ENCODE peak calls at places on chromosomes 1 and 21, in four cellular contexts. F is astrocyte, K is left ventricle myocardium inferior, E is AG09309. I is an unnamed sample.

GRCh38 chr21:26506951-26507350 is 66.1 kb downstream of the CYYR1 start:
- DNase-seq in F (peak; percentile 42), K (no peak), E (peak; percentile 38), I (no peak)

GRCh38 chr21:45166931-45167330 is 92.6 kb downstream of the ADARB1 start:
- DNase-seq in F (no peak), K (no peak), E (no peak), I (no peak)

GRCh38 chr1:43573066-43573799 is 42.5 kb downstream of the PTPRF start:
- DNase-seq in F (no peak), K (peak; percentile 36), E (no peak), I (no peak)

GRCh38 chr1:185973645-185974044 is 239.5 kb downstream of the HMCN1 start:
- DNase-seq in F (peak; percentile 98), K (no peak), E (peak; percentile 92), I (peak; percentile 86)

GRCh38 chr1:234538062-234538731 is 59.2 kb upstream of the TARBP1 start:
- DNase-seq in F (no peak), K (no peak), E (no peak), I (no peak)

GRCh38 chr1:77469311-77469710 is 187.5 kb downstream of the AK5 start:
- DNase-seq in F (no peak), K (no peak), E (no peak), I (no peak)

GRCh38 chr1:112337028-112337531 is 58.9 kb upstream of the CTTNBP2NL start:
- DNase-seq in F (no peak), K (peak; percentile 54), E (no peak), I (peak; percentile 11)

GRCh38 chr1:157363660-157364140 is 188.6 kb downstream of the FCRL5 start:
- DNase-seq in F (no peak), K (no peak), E (no peak), I (no peak)

GRCh38 chr1:36396359-36396758 is 1.3 kb downstream of the LSM10 start:
- DNase-seq in F (no peak), K (no peak), E (no peak), I (no peak)

GRCh38 chr1:162443906-162444305 is 32.0 kb upstream of the SH2D1B start:
- DNase-seq in F (no peak), K (no peak), E (no peak), I (no peak)

GRCh38 chr1:6030144-6030543 is 15.5 kb upstream of the KCNAB2 start:
- DNase-seq in F (no peak), K (no peak), E (no peak), I (no peak)

GRCh38 chr1:150507912-150508864 is at the start of gene ECM1:
- DNase-seq in F (peak; percentile 74), K (peak; percentile 61), E (no peak), I (peak; percentile 46)

GRCh38 chr1:27643626-27644368 is 8.8 kb upstream of the FGR start:
- DNase-seq in F (peak; percentile 12), K (peak; percentile 48), E (no peak), I (no peak)

GRCh38 chr1:59072017-59072947 is 224.6 kb upstream of the FGGY start:
- DNase-seq in F (no peak), K (no peak), E (no peak), I (no peak)

GRCh38 chr1:212774584-212774983 is 17.0 kb downstream of the NSL1 start:
- DNase-seq in F (peak; percentile 33), K (no peak), E (no peak), I (no peak)

GRCh38 chr1:244044423-244044822 is 6.7 kb upstream of the ZBTB18 start:
- DNase-seq in F (no peak), K (no peak), E (no peak), I (no peak)

GRCh38 chr1:175882192-175882591 is 138.8 kb upstream of the TNR start:
- DNase-seq in F (no peak), K (no peak), E (no peak), I (no peak)

GRCh38 chr1:241675983-241676382 is 23.9 kb downstream of the WDR64 start:
- DNase-seq in F (no peak), K (no peak), E (no peak), I (no peak)

GRCh38 chr1:241682921-241683320 is 30.8 kb downstream of the WDR64 start:
- DNase-seq in F (no peak), K (no peak), E (no peak), I (no peak)

GRCh38 chr1:241679404-241679803 is 27.3 kb downstream of the WDR64 start:
- DNase-seq in F (no peak), K (no peak), E (no peak), I (no peak)

GRCh38 chr1:241677171-241677570 is 25.1 kb downstream of the WDR64 start:
- DNase-seq in F (no peak), K (no peak), E (no peak), I (no peak)

DNA sequence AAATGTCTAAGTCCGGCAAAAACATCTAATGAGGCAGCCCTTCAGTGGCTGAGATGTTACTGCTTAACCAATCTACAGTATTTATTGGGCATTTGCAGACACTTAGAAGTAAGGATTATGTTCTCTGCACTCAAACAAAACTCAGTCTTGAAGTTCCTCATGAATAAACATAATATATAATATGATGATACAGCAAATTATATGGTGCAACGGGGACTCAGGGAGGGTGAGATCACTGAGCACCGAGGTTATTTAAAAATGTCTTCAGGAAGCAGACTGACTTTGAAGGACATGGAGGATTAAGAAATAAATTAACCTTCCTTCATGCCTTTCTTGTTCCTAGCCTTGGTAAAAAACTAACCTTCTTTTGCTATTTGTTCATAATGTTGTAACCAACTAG is 27.9 kb downstream of the WDR64 start:
- DNase-seq in F (no peak), K (no peak), E (no peak), I (no peak)
- H3K4me3 ChIP-seq in F (no peak overlapping the region), K (no peak overlapping the region), E (no peak overlapping the region), I (no peak overlapping the region)

DNA sequence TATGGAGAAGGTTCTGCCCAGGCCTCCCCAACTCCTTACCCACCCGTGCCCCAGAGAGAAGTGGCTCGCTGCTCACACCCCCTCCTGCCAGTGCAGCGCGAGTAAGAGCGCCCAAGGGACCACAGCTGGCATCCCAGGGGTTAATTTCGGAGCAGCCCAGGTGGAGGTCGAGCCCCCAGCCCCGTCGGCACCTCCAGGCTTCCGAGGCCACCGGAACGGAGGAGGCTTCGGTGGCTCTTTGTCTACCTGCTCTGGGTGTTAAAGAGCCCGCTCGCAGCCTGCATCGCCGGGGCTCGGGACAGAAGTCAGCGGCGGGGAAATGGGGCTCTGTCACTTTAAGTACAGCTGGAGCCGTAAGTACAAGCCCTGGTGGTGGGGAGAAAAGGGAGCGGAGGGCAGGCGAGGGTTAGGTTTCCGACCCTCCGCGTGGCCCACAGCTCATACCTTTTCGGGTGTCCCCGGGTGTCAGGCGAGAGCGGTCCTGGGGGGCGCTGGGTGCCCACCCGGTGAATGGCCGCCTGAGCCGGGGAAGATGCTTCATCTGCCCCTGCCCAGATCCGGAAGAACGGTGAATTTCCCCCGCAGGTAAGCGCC is 89.4 kb upstream of the IPO9 start:
- DNase-seq in F (no peak), K (peak; percentile 74), E (no peak), I (no peak)
- H3K4me3 ChIP-seq in F (peak overlapping the region; percentile 67), K (peak overlapping the region; percentile 84), E (peak overlapping the region; percentile 38), I (peak overlapping the region; percentile 63)

GRCh38 chr1:107532318-107532717 is 391.5 kb downstream of the NTNG1 start:
- DNase-seq in F (no peak), K (no peak), E (no peak), I (no peak)

GRCh38 chr1:107529511-107530149 is 388.8 kb downstream of the NTNG1 start:
- DNase-seq in F (peak; percentile 36), K (no peak), E (peak; percentile 31), I (no peak)

GRCh38 chr1:107534632-107535031 is 393.8 kb downstream of the NTNG1 start:
- DNase-seq in F (no peak), K (no peak), E (no peak), I (no peak)

GRCh38 chr1:107530543-107530942 is 389.7 kb downstream of the NTNG1 start:
- DNase-seq in F (peak; percentile 57), K (no peak), E (peak; percentile 31), I (no peak)

DNA sequence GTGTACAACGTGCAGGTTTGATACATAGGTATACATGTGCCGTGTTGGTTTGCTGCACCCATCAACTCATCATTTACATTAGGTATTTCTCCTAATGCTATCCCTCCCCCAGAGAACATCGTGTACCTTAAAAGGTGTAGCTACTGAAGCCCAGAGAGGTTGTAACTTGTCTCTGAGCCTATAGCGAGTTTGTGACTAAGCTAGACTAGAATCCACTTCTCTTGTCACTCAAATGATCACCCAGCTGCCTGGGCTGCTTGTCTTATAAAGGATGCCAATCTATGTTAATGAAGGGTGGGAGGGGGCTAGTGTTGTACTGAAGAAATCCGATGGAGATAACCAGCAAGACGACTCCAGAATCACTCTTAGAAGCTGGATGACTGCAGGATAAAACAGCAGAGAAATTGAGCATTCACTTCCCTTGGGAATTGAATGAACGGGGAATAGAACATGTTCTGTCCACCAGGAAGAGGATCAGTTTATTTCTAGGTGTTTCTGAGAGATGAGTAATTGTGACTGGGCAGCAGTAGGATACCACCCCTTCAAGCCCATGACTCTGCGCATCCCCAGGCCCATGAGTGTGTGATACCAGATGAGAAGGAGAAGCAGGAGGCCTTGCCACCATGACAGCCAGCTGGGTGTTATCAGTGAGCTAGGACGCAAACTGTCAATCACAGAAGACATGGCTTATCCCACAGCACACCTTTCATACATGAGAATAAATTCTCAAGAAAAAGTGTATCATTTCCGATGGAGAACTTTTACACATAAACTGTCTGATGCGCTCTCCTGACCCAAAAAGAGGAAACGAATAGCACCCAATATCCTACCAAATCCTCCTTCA is 390.4 kb downstream of the NTNG1 start:
- DNase-seq in F (no peak), K (no peak), E (no peak), I (no peak)
- H3K4me3 ChIP-seq in F (no peak overlapping the region), K (no peak overlapping the region), E (no peak overlapping the region), I (no peak overlapping the region)

GRCh38 chr1:235974616-235975015 is 90.3 kb downstream of the NID1 start:
- DNase-seq in F (peak; percentile 36), K (no peak), E (no peak), I (no peak)

GRCh38 chr1:235971020-235971419 is 93.9 kb downstream of the NID1 start:
- DNase-seq in F (no peak), K (no peak), E (no peak), I (no peak)

GRCh38 chr1:235971571-235972315 is 93.1 kb downstream of the NID1 start:
- DNase-seq in F (peak; percentile 80), K (peak; percentile 92), E (peak; percentile 80), I (peak; percentile 85)

GRCh38 chr1:235968837-235969236 is 96.1 kb downstream of the NID1 start:
- DNase-seq in F (no peak), K (no peak), E (no peak), I (no peak)

GRCh38 chr1:235972316-235973090 is 92.4 kb downstream of the NID1 start:
- DNase-seq in F (peak; percentile 83), K (no peak), E (no peak), I (peak; percentile 42)
- H3K4me3 ChIP-seq in F (peak overlapping the region; percentile 44), K (peak overlapping the region; percentile 59), E (peak overlapping the region; percentile 35), I (peak overlapping the region; percentile 47)

GRCh38 chr1:155009742-155010141 is 7.1 kb downstream of the ZBTB7B start:
- DNase-seq in F (no peak), K (no peak), E (no peak), I (no peak)
- H3K4me3 ChIP-seq in F (no peak overlapping the region), K (peak overlapping the region; percentile 45), E (no peak overlapping the region), I (no peak overlapping the region)

GRCh38 chr1:241638091-241638682 is 2.0 kb downstream of the CHML start:
- DNase-seq in F (no peak), K (no peak), E (no peak), I (no peak)
- H3K4me3 ChIP-seq in F (peak overlapping the region; percentile 96), K (no peak overlapping the region), E (no peak overlapping the region), I (peak overlapping the region; percentile 95)

I was measured in AG04450.